ENCODE peak calls at places on chromosomes 5 and 9, in six cellular contexts. S, U, C, J, G and I are unnamed samples.

GRCh38 chr9:91378695-91379127 is 17.0 kb upstream of the AUH start:
- DNase-seq in S (no peak), U (no peak), C (no peak), J (peak; percentile 44), G (peak; percentile 30), I (no peak)

GRCh38 chr5:19411936-19412335 is 576.1 kb downstream of the CDH18 start:
- DNase-seq in S (no peak), U (no peak), C (no peak), J (no peak), G (no peak), I (no peak)

GRCh38 chr9:131818089-131818488 is 78.2 kb upstream of the RAPGEF1 start:
- DNase-seq in S (no peak), U (no peak), C (no peak), J (no peak), G (no peak), I (no peak)

GRCh38 chr5:173324115-173325001 is 3.9 kb downstream of the STC2 start:
- DNase-seq in S (no peak), U (no peak), C (no peak), J (peak; percentile 70), G (no peak), I (no peak)

GRCh38 chr9:95516221-95516735 is 493 bp downstream of the PTCH1 start:
- DNase-seq in S (no peak), U (no peak), C (no peak), J (peak; percentile 20), G (no peak), I (no peak)

GRCh38 chr5:111699976-111700375 is 57.0 kb downstream of the NREP start:
- DNase-seq in S (no peak), U (no peak), C (peak; percentile 28), J (no peak), G (no peak), I (no peak)

GRCh38 chr5:148268556-148268955 is at the start of gene SPINK13:
- DNase-seq in S (no peak), U (no peak), C (peak; percentile 63), J (peak; percentile 94), G (peak; percentile 65), I (no peak)

GRCh38 chr5:172559004-172559932 is 81.8 kb upstream of the NEURL1B start:
- DNase-seq in S (no peak), U (no peak), C (peak; percentile 81), J (peak; percentile 52), G (peak; percentile 90), I (no peak)

GRCh38 chr5:74394543-74394923 is 246.0 kb downstream of the ENC1 start:
- DNase-seq in S (no peak), U (no peak), C (no peak), J (no peak), G (no peak), I (no peak)

GRCh38 chr5:1479581-1480188 is 34.4 kb upstream of the SLC6A3 start:
- DNase-seq in S (peak; percentile 29), U (peak; percentile 40), C (no peak), J (peak; percentile 67), G (peak; percentile 51), I (peak; percentile 81)

GRCh38 chr5:132221781-132222648 is 5.6 kb downstream of the P4HA2 start:
- DNase-seq in S (no peak), U (no peak), C (no peak), J (no peak), G (peak; percentile 75), I (no peak)

GRCh38 chr5:6753851-6754250 is 40.6 kb downstream of the TENT4A start:
- DNase-seq in S (no peak), U (no peak), C (no peak), J (no peak), G (no peak), I (no peak)

GRCh38 chr5:125683669-125684068 is 739.5 kb upstream of the GRAMD2B start:
- DNase-seq in S (no peak), U (no peak), C (no peak), J (no peak), G (no peak), I (no peak)

GRCh38 chr9:93587284-93587650 is 10.9 kb downstream of the PHF2 start:
- DNase-seq in S (no peak), U (no peak), C (no peak), J (no peak), G (no peak), I (no peak)

GRCh38 chr5:125160787-125161502 is 414.5 kb upstream of the ZNF608 start:
- DNase-seq in S (no peak), U (no peak), C (no peak), J (no peak), G (no peak), I (no peak)

GRCh38 chr5:143644751-143645150 is 167.2 kb upstream of the HMHB1 start:
- DNase-seq in S (no peak), U (no peak), C (no peak), J (no peak), G (no peak), I (no peak)

GRCh38 chr9:69453746-69454145 is 128.7 kb downstream of the ENTREP1 start:
- DNase-seq in S (no peak), U (no peak), C (no peak), J (no peak), G (no peak), I (no peak)

GRCh38 chr5:57681942-57682341 is 199.3 kb upstream of the ACTBL2 start:
- DNase-seq in S (no peak), U (no peak), C (no peak), J (no peak), G (no peak), I (no peak)

GRCh38 chr9:113957778-113958430 is 81.8 kb downstream of the ZNF618 start:
- DNase-seq in S (no peak), U (no peak), C (peak; percentile 65), J (peak; percentile 18), G (peak; percentile 88), I (no peak)

GRCh38 chr9:86183225-86183808 is 76.1 kb downstream of the C9orf153 start:
- DNase-seq in S (no peak), U (no peak), C (no peak), J (peak; percentile 16), G (peak; percentile 21), I (no peak)

GRCh38 chr5:88662801-88663360 is 220.1 kb downstream of the MEF2C start:
- DNase-seq in S (no peak), U (no peak), C (peak; percentile 64), J (no peak), G (no peak), I (no peak)

GRCh38 chr5:146828385-146828784 is 50.2 kb downstream of the PPP2R2B start:
- DNase-seq in S (no peak), U (no peak), C (no peak), J (peak; percentile 8), G (no peak), I (no peak)

GRCh38 chr5:91126448-91126847 is 256.7 kb downstream of the ARRDC3 start:
- DNase-seq in S (no peak), U (no peak), C (no peak), J (no peak), G (peak; percentile 88), I (no peak)

GRCh38 chr9:105053209-105053652 is 125.3 kb upstream of the ABCA1 start:
- DNase-seq in S (no peak), U (peak; percentile 20), C (peak; percentile 64), J (peak; percentile 87), G (peak; percentile 55), I (no peak)